ENCODE peak calls at places on chromosomes 11 and 22, in six cellular contexts. W is IMR-90, I is H1, B is mesendoderm, Q is neuronal stem cell, P is H9. Y is an unnamed sample.

GRCh38 chr11:44066732-44067131 is 662 bp downstream of the ACCS start:
- DNase-seq in P (no peak), Q (no peak), W (peak), I (no peak), B (no peak), Y (peak)

GRCh38 chr22:17648564-17648963 is 10.0 kb downstream of the BCL2L13 start:
- DNase-seq in P (no peak), Q (no peak), I (no peak), W (no peak), B (no peak), Y (no peak)

GRCh38 chr11:61042961-61043540 is 59.2 kb upstream of the CD5 start:
- DNase-seq in W (no peak), B (no peak), I (no peak), Q (no peak), P (no peak), Y (no peak)

GRCh38 chr22:37912171-37912570 is 6.1 kb downstream of the MICALL1 start:
- DNase-seq in P (no peak), W (no peak), I (no peak), Q (no peak), B (no peak), Y (no peak)

GRCh38 chr11:33258631-33259184 is 1.5 kb downstream of the HIPK3 start:
- DNase-seq in Q (no peak), I (no peak), P (no peak), B (no peak), W (peak), Y (no peak)

GRCh38 chr11:118895093-118896039 is 11.7 kb downstream of the CXCR5 start:
- DNase-seq in I (no peak), Q (no peak), W (no peak), P (no peak), B (no peak), Y (peak)

GRCh38 chr11:61910473-61911123 is 6.8 kb downstream of the RAB3IL1 start:
- DNase-seq in W (no peak), P (no peak), I (no peak), B (no peak), Q (no peak), Y (no peak)

GRCh38 chr11:115576606-115577005 is 72.4 kb upstream of the CADM1 start:
- DNase-seq in B (peak), W (no peak), P (no peak), I (no peak), Q (no peak), Y (no peak)

GRCh38 chr11:15505155-15505554 is 390.4 kb downstream of the INSC start:
- DNase-seq in W (no peak), Q (no peak), P (no peak), I (no peak), B (no peak), Y (no peak)

GRCh38 chr11:111793863-111794262 is 27.7 kb upstream of the PPP2R1B start:
- DNase-seq in P (no peak), I (no peak), B (no peak), W (peak), Q (no peak), Y (no peak)

GRCh38 chr11:20110908-20111669 is 49.2 kb downstream of the DBX1 start:
- DNase-seq in Q (peak), W (peak), I (no peak), B (peak), P (peak), Y (peak)

GRCh38 chr11:1298695-1299492 is 10.5 kb downstream of the TOLLIP start:
- DNase-seq in B (peak), W (peak), I (no peak), P (peak), Q (no peak), Y (peak)

GRCh38 chr22:30743257-30744020 is 48.8 kb downstream of the OSBP2 start:
- DNase-seq in I (no peak), Q (no peak), P (no peak), W (no peak), B (no peak), Y (no peak)

GRCh38 chr11:69486056-69486772 is 4.8 kb downstream of the LINC01488 start:
- DNase-seq in Q (no peak), P (no peak), B (no peak), I (no peak), W (no peak), Y (no peak)

GRCh38 chr11:450809-451451 is 851 bp downstream of the PTDSS2 start:
- DNase-seq in I (no peak), B (peak), W (peak), P (peak), Q (peak), Y (peak)

GRCh38 chr11:15627560-15627959 is 512.8 kb downstream of the INSC start:
- DNase-seq in I (no peak), Q (no peak), P (no peak), B (peak), W (peak), Y (peak)

GRCh38 chr11:128796275-128796674 is 70.8 kb downstream of the KCNJ1 start:
- DNase-seq in P (no peak), B (no peak), W (peak), I (no peak), Q (no peak), Y (no peak)

GRCh38 chr11:35555238-35555887 is 29.9 kb upstream of the PAMR1 start:
- DNase-seq in W (peak), I (no peak), Q (no peak), B (no peak), P (no peak), Y (peak)

GRCh38 chr11:45500457-45500856 is 165.0 kb downstream of the CHST1 start:
- DNase-seq in I (no peak), P (no peak), B (peak), W (no peak), Q (peak), Y (no peak)

GRCh38 chr22:24284747-24285203 is 14.1 kb downstream of the SPECC1L start:
- DNase-seq in B (peak), W (peak), Q (no peak), I (no peak), P (no peak), Y (peak)

GRCh38 chr11:104926771-104927470 is 28.7 kb upstream of the CASP12 start:
- DNase-seq in I (no peak), W (no peak), Q (no peak), B (peak), P (peak), Y (no peak)

GRCh38 chr22:40218152-40218551 is 40.4 kb downstream of the TNRC6B start:
- DNase-seq in B (no peak), Q (no peak), I (no peak), P (no peak), W (no peak), Y (no peak)

GRCh38 chr22:41132555-41132954 is 40.2 kb downstream of the EP300 start:
- DNase-seq in B (no peak), Q (no peak), P (no peak), W (peak), I (no peak), Y (no peak)

GRCh38 chr11:17403977-17404759 is 15.7 kb upstream of the KCNJ11 start:
- DNase-seq in W (no peak), B (no peak), P (no peak), Q (no peak), I (no peak), Y (no peak)

GRCh38 chr11:78933361-78933760 is 358.7 kb upstream of the NARS2 start:
- DNase-seq in Q (no peak), P (no peak), I (no peak), B (no peak), W (no peak), Y (no peak)

GRCh38 chr11:118621071-118621815 is 13.8 kb downstream of the PHLDB1 start:
- DNase-seq in B (peak), W (peak), Q (no peak), P (peak), I (no peak), Y (peak)

GRCh38 chr11:15091620-15092019 is 18.2 kb downstream of the CALCB start:
- DNase-seq in W (no peak), Q (no peak), B (no peak), I (no peak), P (no peak), Y (no peak)

GRCh38 chr11:134844838-134845237 is 432.8 kb upstream of the B3GAT1 start:
- DNase-seq in I (no peak), W (no peak), P (no peak), B (no peak), Q (no peak), Y (no peak)

GRCh38 chr11:4203603-4204360 is 109.2 kb downstream of the RRM1 start:
- DNase-seq in Q (peak), B (peak), P (peak), W (no peak), I (no peak), Y (no peak)
- H3K27ac ChIP-seq in Q (no peak), B (no peak), P (no peak), W (no peak), I (no peak), Y (no peak)

DNA sequence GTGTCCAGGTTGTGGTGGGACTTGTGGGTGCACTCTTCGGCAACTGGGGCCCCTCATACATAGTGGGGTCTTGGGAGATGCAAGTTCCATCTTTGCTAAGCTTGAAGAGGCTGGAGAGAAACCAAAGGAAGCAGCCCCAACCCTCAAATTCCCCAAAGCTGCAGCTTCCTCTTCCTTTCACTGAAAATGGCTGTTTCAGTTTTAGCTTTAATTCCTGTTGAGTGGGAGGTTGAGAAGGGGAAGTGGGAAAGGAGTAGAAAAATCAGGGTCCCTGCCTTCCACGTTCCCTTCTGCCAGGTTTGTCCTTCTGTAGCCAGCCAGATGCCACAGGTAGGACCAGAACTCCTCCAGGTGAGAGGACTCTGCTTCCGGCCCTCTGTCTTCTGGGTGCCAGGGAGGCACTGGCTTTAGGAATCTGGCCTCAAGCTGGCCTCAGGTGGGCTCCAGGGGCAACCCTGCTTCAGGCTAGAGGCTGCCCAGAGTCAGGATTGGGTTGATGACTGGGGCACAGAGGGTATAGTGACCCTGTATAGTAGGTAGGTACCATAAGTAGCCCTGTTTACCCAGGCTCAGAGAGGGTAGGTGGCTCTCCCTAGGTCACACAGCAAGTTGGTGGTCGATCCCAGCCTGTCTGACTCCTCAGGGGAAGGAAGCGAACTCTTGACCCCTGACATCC is 16.2 kb downstream of the P2RY6 start:
- DNase-seq in I (no peak), B (no peak), P (no peak), Q (no peak), W (no peak), Y (no peak)
- H3K18ac ChIP-seq in I (no peak), B (no peak), P (no peak), Q (no peak), W (no peak), Y (peak)

DNA sequence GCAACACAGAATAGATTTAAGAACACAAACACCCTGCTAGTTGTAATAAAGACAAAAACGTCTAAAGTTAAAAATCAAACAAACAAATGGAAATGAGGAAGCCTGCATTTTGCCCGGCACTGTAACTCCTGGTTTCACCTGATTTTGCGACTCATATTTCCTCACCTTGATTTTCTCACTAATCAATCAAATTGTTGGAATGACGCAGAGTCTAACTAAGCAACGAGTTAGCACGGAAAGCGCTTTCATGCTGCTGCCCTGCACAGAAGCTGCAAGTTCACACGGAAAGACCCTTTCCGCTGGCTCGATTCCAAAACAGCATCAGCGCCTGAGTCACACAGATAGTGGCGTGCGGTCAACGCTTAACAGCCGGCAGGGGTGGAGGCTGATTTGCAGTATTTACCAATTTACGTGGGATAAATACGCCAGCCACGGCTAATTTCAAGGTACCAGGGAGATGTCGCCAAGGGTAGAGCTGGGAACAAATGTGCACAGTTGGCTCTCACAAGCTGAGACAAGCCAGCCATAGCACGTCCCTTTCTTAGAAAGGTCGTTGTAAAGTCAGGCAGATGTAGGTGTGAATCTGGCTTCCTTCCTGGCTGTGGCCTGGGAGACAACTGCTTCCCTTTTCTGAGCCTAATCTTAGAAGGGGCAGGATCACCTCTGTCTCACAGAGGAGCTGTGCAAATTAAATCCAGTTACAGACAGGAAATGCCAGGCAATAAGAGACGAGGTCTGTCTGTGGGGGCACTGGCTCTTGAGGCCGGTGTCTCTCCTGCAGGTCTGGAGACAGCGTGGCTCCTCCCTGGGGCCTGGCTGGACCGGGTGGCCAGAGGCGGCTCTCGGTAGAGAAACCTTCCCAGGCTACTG is 76.9 kb upstream of the TTLL12 start:
- DNase-seq in B (peak), P (no peak), Q (no peak), W (peak), I (no peak), Y (peak)
- H3K27ac ChIP-seq in B (no peak), P (no peak), Q (no peak), W (no peak), I (no peak), Y (no peak)

GRCh38 chr11:120024586-120024985 is 113.3 kb downstream of the TRIM29 start:
- DNase-seq in W (no peak), B (no peak), P (no peak), Q (no peak), I (no peak), Y (no peak)
- H3K18ac ChIP-seq in W (no peak), B (no peak), P (peak), Q (peak), I (no peak), Y (no peak)

GRCh38 chr11:28140689-28141455 is 32.7 kb downstream of the METTL15 start:
- DNase-seq in Q (no peak), I (no peak), B (no peak), P (no peak), W (no peak), Y (no peak)
- H3K27ac ChIP-seq in Q (no peak), I (no peak), B (no peak), P (no peak), W (no peak), Y (no peak)